ENCODE peak calls at places on chromosome 19, in four cellular contexts. C, O, B and X are unnamed samples.

GRCh38 chr19:28687296-28687695 is 525.7 kb downstream of the UQCRFS1 start:
- DNase-seq in C (no peak), O (no peak), B (no peak), X (no peak)

GRCh38 chr19:47227347-47228167 is 3.4 kb downstream of the BBC3 start:
- DNase-seq in C (peak; percentile 94), O (peak; percentile 84), B (peak; percentile 78), X (peak; percentile 90)

GRCh38 chr19:9827325-9828238 is at the start of gene UBL5:
- DNase-seq in C (peak; percentile 76), O (peak; percentile 92), B (peak; percentile 90), X (peak; percentile 93)

GRCh38 chr19:980133-980998 is 3.8 kb upstream of the WDR18 start:
- DNase-seq in C (no peak), O (no peak), B (no peak), X (no peak)

GRCh38 chr19:4877753-4878490 is 10.5 kb upstream of the PLIN3 start:
- DNase-seq in C (no peak), O (peak; percentile 31), B (no peak), X (no peak)

GRCh38 chr19:583968-584239 is 5.8 kb upstream of the HCN2 start:
- DNase-seq in C (no peak), O (no peak), B (no peak), X (no peak)

GRCh38 chr19:50796128-50796633 is 6.0 kb downstream of the ACP4 start:
- DNase-seq in C (no peak), O (no peak), B (no peak), X (no peak)

GRCh38 chr19:37148214-37148613 is 24.3 kb downstream of the ZNF585A start:
- DNase-seq in C (no peak), O (no peak), B (no peak), X (no peak)

GRCh38 chr19:1102407-1103106 is 1.2 kb upstream of the GPX4 start:
- DNase-seq in C (peak; percentile 100), O (peak; percentile 64), B (no peak), X (no peak)

GRCh38 chr19:29671393-29672076 is 6.3 kb downstream of the PLEKHF1 start:
- DNase-seq in C (no peak), O (peak; percentile 60), B (peak; percentile 37), X (no peak)

GRCh38 chr19:50721441-50722137 is 1.6 kb upstream of the CLEC11A start:
- DNase-seq in C (no peak), O (no peak), B (no peak), X (no peak)

GRCh38 chr19:45424191-45425058 is 708 bp upstream of the ERCC1 start:
- DNase-seq in C (peak; percentile 98), O (peak; percentile 62), B (peak; percentile 57), X (peak; percentile 76)

GRCh38 chr19:46049597-46049996 is 8.8 kb upstream of the IGFL4 start:
- DNase-seq in C (no peak), O (no peak), B (no peak), X (no peak)

GRCh38 chr19:372306-372890 is 27.8 kb upstream of the MIER2 start:
- DNase-seq in C (peak; percentile 70), O (peak; percentile 31), B (no peak), X (no peak)

GRCh38 chr19:38304352-38304865 is 358 bp downstream of the C19orf33 start:
- DNase-seq in C (no peak), O (no peak), B (no peak), X (no peak)

GRCh38 chr19:32387701-32388392 is 17.7 kb upstream of the DPY19L3 start:
- DNase-seq in C (peak; percentile 62), O (no peak), B (no peak), X (no peak)

GRCh38 chr19:4512070-4512469 is 6.2 kb downstream of the PLIN4 start:
- DNase-seq in C (no peak), O (no peak), B (no peak), X (no peak)

DNA sequence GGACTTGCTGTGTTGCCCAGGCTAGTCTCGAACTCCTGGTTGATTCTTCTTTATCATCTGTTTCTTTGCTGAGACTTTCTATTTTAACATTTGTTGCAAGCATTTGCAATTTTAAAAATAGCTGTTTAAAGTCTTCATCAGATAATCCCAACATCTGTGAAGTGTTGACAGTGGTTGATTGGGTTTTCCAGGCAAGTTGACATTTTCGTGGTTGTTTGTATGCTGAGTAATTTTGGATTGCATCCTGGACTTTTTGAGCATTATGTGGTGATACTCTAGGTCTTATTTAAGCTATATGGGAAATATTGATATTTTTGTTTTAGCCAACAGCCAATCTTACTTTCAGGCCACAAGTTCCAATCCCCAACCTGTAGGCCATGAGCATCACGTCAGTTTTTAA is 25.1 kb downstream of the AP1M1 start:
- DNase-seq in C (peak; percentile 57), O (no peak), B (no peak), X (no peak)
- H3K36me3 ChIP-seq in C (peaks cover 65% of the 10 kb centered on the region), O (peaks cover 100% of the 10 kb centered on the region), B (no peaks in the 10 kb centered on the region), X (peaks cover 97% of the 10 kb centered on the region)

DNA sequence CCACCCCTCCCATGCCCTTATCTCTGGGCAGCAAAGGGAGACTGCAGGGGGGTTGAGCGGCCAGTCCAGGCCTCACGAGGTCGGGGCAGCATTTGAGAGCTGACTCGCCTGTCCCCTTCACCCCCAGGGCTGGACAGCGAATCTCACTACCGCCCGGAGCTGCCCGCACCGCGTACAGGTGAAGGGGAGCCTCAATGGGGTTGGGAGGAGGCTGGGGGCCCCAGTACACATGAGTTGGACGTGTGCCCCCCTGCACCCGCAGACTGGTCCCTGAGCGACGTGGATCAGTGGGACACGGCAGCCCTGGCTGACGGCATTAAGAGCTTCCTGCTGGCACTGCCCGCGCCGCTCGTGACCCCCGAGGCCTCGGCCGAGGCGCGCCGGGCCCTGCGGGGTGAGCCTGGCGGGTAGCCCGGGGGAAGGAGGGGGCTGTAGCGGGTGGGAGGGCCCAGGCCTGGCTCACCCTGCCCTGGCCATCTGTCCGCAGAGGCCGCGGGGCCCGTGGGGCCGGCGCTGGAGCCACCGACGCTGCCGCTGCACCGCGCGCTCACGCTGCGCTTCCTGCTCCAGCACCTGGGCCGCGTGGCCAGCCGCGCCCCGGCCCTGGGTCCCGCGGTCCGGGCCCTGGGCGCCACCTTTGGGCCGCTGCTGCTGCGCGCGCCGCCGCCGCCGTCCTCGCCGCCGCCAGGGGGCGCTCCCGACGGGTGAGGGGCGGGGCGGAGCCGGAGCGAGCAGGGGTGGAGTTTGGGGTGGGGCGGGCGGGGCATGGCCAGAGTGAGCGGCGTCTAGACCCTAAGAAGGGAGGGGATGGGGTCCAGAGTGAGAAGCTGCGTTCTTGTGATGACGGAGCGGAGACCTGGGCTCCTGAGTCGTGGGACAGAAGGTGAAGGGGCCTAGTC is 8.1 kb downstream of the PIK3R2 start:
- DNase-seq in C (peak; percentile 28), O (peak; percentile 87), B (peak; percentile 78), X (peak; percentile 89)
- TF ChIP-seq CTCF in C (peak; percentile 76), O (peak; percentile 58), B (no peak), X (peak; percentile 77)

DNA sequence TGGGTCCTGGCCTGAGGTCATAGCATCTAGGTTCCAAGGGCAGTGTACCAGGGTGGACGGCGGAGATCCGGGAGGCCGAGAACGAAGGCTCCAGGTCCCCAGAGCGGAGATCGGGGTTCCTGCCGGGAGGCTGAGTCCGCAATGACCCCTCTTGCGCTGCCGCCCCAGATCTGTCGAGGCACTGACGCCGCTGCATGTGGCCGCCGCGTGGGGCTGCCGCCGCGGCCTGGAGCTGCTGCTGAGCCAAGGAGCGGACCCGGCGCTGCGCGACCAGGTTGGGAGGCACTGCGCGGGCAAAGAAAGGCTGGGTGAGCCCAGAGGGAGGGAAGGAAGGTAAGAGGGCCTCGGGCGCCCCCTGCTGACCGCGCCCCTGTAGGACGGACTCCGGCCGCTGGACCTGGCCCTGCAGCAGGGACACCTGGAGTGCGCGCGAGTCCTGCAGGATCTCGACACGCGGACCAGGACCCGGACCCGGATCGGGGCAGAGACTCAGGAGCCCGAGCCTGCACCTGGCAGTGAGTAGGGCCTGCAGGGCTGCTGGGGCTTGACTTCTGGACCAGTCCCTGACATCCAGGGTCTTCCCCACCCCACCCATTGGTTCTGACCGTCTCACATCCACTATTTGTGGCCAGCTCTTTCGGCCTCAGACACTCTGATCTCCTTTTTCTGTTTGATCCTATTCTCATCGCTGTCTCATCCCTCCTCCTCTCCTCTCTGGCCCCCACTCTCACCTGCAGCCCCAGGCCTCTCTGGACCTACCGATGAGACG is 971 bp downstream of the ANKLE1 start:
- DNase-seq in C (peak; percentile 62), O (peak; percentile 93), B (peak; percentile 92), X (peak; percentile 89)
- TF ChIP-seq POLR2A in C (no peak), O (no peak), B (no peak), X (no peak)

DNA sequence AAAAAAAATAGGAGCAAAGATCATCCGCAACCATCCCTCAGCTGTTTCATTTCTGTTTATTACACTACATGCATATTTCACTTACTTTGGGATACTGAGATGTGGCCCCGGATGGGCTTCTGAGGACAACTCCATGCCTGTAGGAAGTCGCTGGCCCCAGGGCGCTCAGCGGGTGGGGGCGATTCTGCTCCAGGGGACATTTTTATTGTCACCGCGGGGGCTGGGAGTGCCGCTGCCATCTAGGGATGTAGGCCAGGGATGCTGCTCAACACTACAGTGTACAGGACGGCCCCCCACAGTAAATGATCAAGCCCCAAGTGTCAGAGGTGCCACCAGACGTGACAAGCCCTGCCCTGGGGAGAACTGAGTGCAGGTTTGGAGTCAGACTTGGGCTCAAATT is 6.4 kb upstream of the BST2 start:
- DNase-seq in C (no peak), O (no peak), B (no peak), X (no peak)
- H3K36me3 ChIP-seq in C (no peaks in the 10 kb centered on the region), O (peaks cover 27% of the 10 kb centered on the region), B (no peaks in the 10 kb centered on the region), X (no peaks in the 10 kb centered on the region)

GRCh38 chr19:31055454-31055853 is 293.8 kb downstream of the TSHZ3 start:
- DNase-seq in C (no peak), O (no peak), B (no peak), X (no peak)

GRCh38 chr19:31049431-31049830 is 299.8 kb downstream of the TSHZ3 start:
- DNase-seq in C (no peak), O (no peak), B (no peak), X (no peak)

GRCh38 chr19:31058676-31059075 is 290.6 kb downstream of the TSHZ3 start:
- DNase-seq in C (no peak), O (no peak), B (no peak), X (no peak)

DNA sequence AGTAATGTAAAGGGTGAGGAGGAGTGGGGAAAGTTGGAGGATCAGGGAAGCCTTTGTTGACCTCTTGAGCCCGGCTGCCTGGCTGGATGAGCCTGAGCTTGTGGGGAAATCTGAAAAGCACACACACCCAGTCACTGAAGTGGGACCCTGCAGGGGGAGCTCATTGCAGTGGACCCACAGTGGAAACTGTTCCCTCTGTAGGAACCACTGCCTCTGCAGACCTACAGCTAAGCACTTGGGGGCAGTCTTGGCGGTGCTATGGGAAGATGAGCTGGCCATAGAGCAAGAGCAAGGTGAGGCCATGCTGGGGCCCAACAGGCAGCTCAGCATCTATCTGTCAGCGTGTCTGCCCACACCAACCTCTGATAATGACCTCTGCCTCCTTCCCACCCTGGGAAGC is 294.8 kb downstream of the TSHZ3 start:
- DNase-seq in C (peak; percentile 83), O (peak; percentile 26), B (no peak), X (peak; percentile 47)
- TF ChIP-seq CTCF in C (peak; percentile 95), O (no peak), B (no peak), X (peak; percentile 25)